ENCODE peak calls at places on chromosomes 4 and X, in six cellular contexts. A is NCI-H1092, X is KBM-7, B is T-helper 1 cell, L is skeletal muscle cell, H is Caco-2. W is an unnamed sample.

GRCh38 chr4:26787461-26788340 is 72.9 kb upstream of the STIM2 start:
- DNase-seq in A (peak), L (peak), H (peak), B (no peak), X (peak), W (peak)

GRCh38 chr4:152998861-152999260 is 62.7 kb downstream of the FHDC1 start:
- DNase-seq in A (no peak), H (no peak), B (no peak), X (no peak), L (no peak), W (no peak)

GRCh38 chr4:109079731-109080130 is 222.7 kb downstream of the COL25A1 start:
- DNase-seq in A (no peak), L (peak), H (no peak), B (no peak), X (peak), W (no peak)

GRCh38 chr4:26238782-26239647 is 81.8 kb upstream of the RBPJ start:
- DNase-seq in L (peak), B (no peak), X (no peak), H (no peak), A (peak), W (peak)

GRCh38 chrX:13330446-13330845 is 10.6 kb upstream of the ATXN3L start:
- DNase-seq in B (no peak), L (no peak), X (no peak), H (no peak), A (no peak), W (no peak)

GRCh38 chr4:109890076-109890475 is 22.6 kb upstream of the EGF start:
- DNase-seq in H (no peak), A (no peak), X (no peak), B (no peak), L (no peak), W (no peak)

GRCh38 chrX:136146614-136147319 is 566 bp upstream of the FHL1 start:
- DNase-seq in X (peak), B (no peak), A (no peak), H (no peak), L (no peak), W (peak)

GRCh38 chr4:39464886-39465501 is 6.1 kb downstream of the LIAS start:
- DNase-seq in X (peak), L (peak), A (no peak), H (peak), B (no peak), W (no peak)

GRCh38 chr4:7460591-7460990 is 25.9 kb upstream of the PSAPL1 start:
- DNase-seq in H (no peak), L (no peak), B (no peak), X (no peak), A (no peak), W (no peak)

GRCh38 chr4:129675036-129675435 is 579.1 kb downstream of the C4orf33 start:
- DNase-seq in A (no peak), B (no peak), L (no peak), X (no peak), H (no peak), W (no peak)

GRCh38 chrX:125786306-125786705 is 379.8 kb downstream of the DCAF12L2 start:
- DNase-seq in L (no peak), B (no peak), A (no peak), H (no peak), X (no peak), W (no peak)

GRCh38 chr4:92814677-92815076 is 510.9 kb downstream of the GRID2 start:
- DNase-seq in X (no peak), A (no peak), H (no peak), L (no peak), B (no peak), W (no peak)

GRCh38 chr4:7210818-7211217 is 18.5 kb downstream of the SORCS2 start:
- DNase-seq in L (peak), H (no peak), X (no peak), A (no peak), B (no peak), W (no peak)

GRCh38 chrX:150483576-150483975 is 84.8 kb upstream of the MTM1 start:
- DNase-seq in A (no peak), L (no peak), X (no peak), B (no peak), H (no peak), W (no peak)

GRCh38 chr4:48247142-48247877 is 22.3 kb downstream of the TEC start:
- DNase-seq in X (peak), L (no peak), H (no peak), B (no peak), A (no peak), W (no peak)

GRCh38 chrX:38260231-38260630 is 39.6 kb upstream of the SRPX start:
- DNase-seq in A (peak), X (peak), L (no peak), H (peak), B (no peak), W (peak)

GRCh38 chr4:88706574-88706973 is 8.9 kb upstream of the NAP1L5 start:
- DNase-seq in A (peak), L (peak), X (peak), H (peak), B (no peak), W (peak)

GRCh38 chr4:7044415-7044930 is 1.3 kb downstream of the TADA2B start:
- DNase-seq in H (no peak), X (no peak), B (no peak), A (no peak), L (no peak), W (no peak)

GRCh38 chr4:2168469-2169319 is 73.2 kb downstream of the HAUS3 start:
- DNase-seq in A (no peak), H (peak), B (no peak), X (no peak), L (no peak), W (no peak)

GRCh38 chr4:101846550-101846949 is 56.0 kb downstream of the BANK1 start:
- DNase-seq in L (no peak), B (no peak), A (no peak), X (no peak), H (no peak), W (no peak)

GRCh38 chr4:75527482-75527881 is 13.2 kb downstream of the THAP6 start:
- DNase-seq in B (no peak), A (no peak), L (no peak), H (no peak), X (no peak), W (no peak)

GRCh38 chr4:184713887-184714286 is 20.0 kb downstream of the CENPU start:
- DNase-seq in H (no peak), A (no peak), X (no peak), B (no peak), L (no peak), W (no peak)

GRCh38 chrX:154000051-154000450 is 19.7 kb downstream of the IRAK1 start:
- DNase-seq in A (no peak), L (no peak), H (no peak), X (no peak), B (no peak), W (no peak)

GRCh38 chr4:152171556-152171955 is 364.3 kb downstream of the FBXW7 start:
- DNase-seq in A (no peak), H (no peak), B (no peak), X (no peak), L (no peak), W (no peak)

GRCh38 chr4:81447551-81448266 is 24.0 kb downstream of the RASGEF1B start:
- DNase-seq in B (no peak), H (no peak), A (no peak), X (no peak), L (no peak), W (no peak)

GRCh38 chr4:163607292-163607691 is 112.8 kb downstream of the TMA16 start:
- DNase-seq in B (no peak), H (no peak), L (no peak), A (no peak), X (peak), W (no peak)

GRCh38 chr4:155705664-155706063 is 39.0 kb downstream of the GUCY1A1 start:
- DNase-seq in H (peak), X (no peak), A (no peak), B (no peak), L (no peak), W (peak)

GRCh38 chrX:38347136-38347535 is 5.3 kb upstream of the OTC start:
- DNase-seq in B (no peak), A (no peak), H (no peak), L (peak), X (peak), W (peak)

GRCh38 chr4:152454398-152455011 is 81.4 kb downstream of the FBXW7 start:
- DNase-seq in B (no peak), H (no peak), L (no peak), A (no peak), X (peak), W (peak)

GRCh38 chr4:139295317-139296299 is 5.7 kb upstream of the NAA15 start:
- DNase-seq in H (peak), B (peak), X (peak), A (peak), L (peak), W (peak)

GRCh38 chr4:4325321-4325720 is 35.3 kb downstream of the ZBTB49 start:
- DNase-seq in X (no peak), A (no peak), H (no peak), B (no peak), L (no peak), W (no peak)

GRCh38 chrX:153688900-153689590 is 1.3 kb downstream of the SLC6A8 start:
- DNase-seq in H (no peak), B (no peak), X (no peak), L (no peak), A (no peak), W (no peak)

GRCh38 chrX:65035451-65035779 is 59.2 kb upstream of the ZC4H2 start:
- DNase-seq in H (peak), B (no peak), A (no peak), X (no peak), L (no peak), W (peak)

GRCh38 chr4:73275318-73275654 is 16.7 kb upstream of the ANKRD17 start:
- DNase-seq in L (no peak), H (no peak), B (no peak), A (peak), X (no peak), W (no peak)

GRCh38 chr4:143506031-143506430 is 7.5 kb upstream of the SMARCA5 start:
- DNase-seq in B (no peak), L (no peak), X (no peak), H (no peak), A (no peak), W (no peak)

W was measured in iPS-NIHi11.